ENCODE peak calls at places on chromosomes 2 and 18, in seven cellular contexts. One of them, this sample, is unnamed.

GRCh38 chr18:44960580-44960979 is 279.9 kb downstream of the SETBP1 start:
- DNase-seq in brain microvascular endothelial cell: no peak
- DNase-seq in caudate nucleus: no peak
- DNase-seq in activated CD4-positive, alpha-beta T cell treated with anti-CD3 and anti-CD28 coated beads, Interleukin-2, amount 50 U/mL, for 24 hours: no peak
- DNase-seq in colonic mucosa: no peak
- DNase-seq in effector memory CD4-positive, alpha-beta T cell: no peak
- DNase-seq in HT-29: no peak
- DNase-seq in this sample: no peak

GRCh38 chr2:216648105-216648504 is 14.9 kb downstream of the IGFBP2 start:
- DNase-seq in brain microvascular endothelial cell: no peak
- DNase-seq in caudate nucleus: no peak
- DNase-seq in activated CD4-positive, alpha-beta T cell treated with anti-CD3 and anti-CD28 coated beads, Interleukin-2, amount 50 U/mL, for 24 hours: no peak
- DNase-seq in colonic mucosa: no peak
- DNase-seq in effector memory CD4-positive, alpha-beta T cell: no peak
- DNase-seq in HT-29: no peak
- DNase-seq in this sample: no peak

GRCh38 chr2:62774555-62775366 is 69.2 kb downstream of the EHBP1 start:
- DNase-seq in brain microvascular endothelial cell: peak; percentile 67
- DNase-seq in caudate nucleus: no peak
- DNase-seq in activated CD4-positive, alpha-beta T cell treated with anti-CD3 and anti-CD28 coated beads, Interleukin-2, amount 50 U/mL, for 24 hours: peak; percentile 12
- DNase-seq in colonic mucosa: peak; percentile 22
- DNase-seq in effector memory CD4-positive, alpha-beta T cell: no peak
- DNase-seq in HT-29: peak; percentile 78
- DNase-seq in this sample: no peak

GRCh38 chr2:46082531-46083485 is 214.4 kb upstream of the EPAS1 start:
- DNase-seq in brain microvascular endothelial cell: peak; percentile 89
- DNase-seq in caudate nucleus: no peak
- DNase-seq in activated CD4-positive, alpha-beta T cell treated with anti-CD3 and anti-CD28 coated beads, Interleukin-2, amount 50 U/mL, for 24 hours: no peak
- DNase-seq in colonic mucosa: no peak
- DNase-seq in effector memory CD4-positive, alpha-beta T cell: no peak
- DNase-seq in HT-29: no peak
- DNase-seq in this sample: no peak

GRCh38 chr2:75896779-75897366 is 186.2 kb upstream of the GCFC2 start:
- DNase-seq in brain microvascular endothelial cell: no peak
- DNase-seq in caudate nucleus: no peak
- DNase-seq in activated CD4-positive, alpha-beta T cell treated with anti-CD3 and anti-CD28 coated beads, Interleukin-2, amount 50 U/mL, for 24 hours: no peak
- DNase-seq in colonic mucosa: peak; percentile 21
- DNase-seq in effector memory CD4-positive, alpha-beta T cell: no peak
- DNase-seq in HT-29: peak; percentile 69
- DNase-seq in this sample: peak; percentile 23

GRCh38 chr2:10256031-10256524 is 46.6 kb upstream of the HPCAL1 start:
- DNase-seq in brain microvascular endothelial cell: no peak
- DNase-seq in caudate nucleus: no peak
- DNase-seq in activated CD4-positive, alpha-beta T cell treated with anti-CD3 and anti-CD28 coated beads, Interleukin-2, amount 50 U/mL, for 24 hours: no peak
- DNase-seq in colonic mucosa: no peak
- DNase-seq in effector memory CD4-positive, alpha-beta T cell: no peak
- DNase-seq in HT-29: no peak
- DNase-seq in this sample: no peak

GRCh38 chr18:10008006-10008647 is 94.3 kb downstream of the VAPA start:
- DNase-seq in brain microvascular endothelial cell: no peak
- DNase-seq in caudate nucleus: no peak
- DNase-seq in activated CD4-positive, alpha-beta T cell treated with anti-CD3 and anti-CD28 coated beads, Interleukin-2, amount 50 U/mL, for 24 hours: no peak
- DNase-seq in colonic mucosa: no peak
- DNase-seq in effector memory CD4-positive, alpha-beta T cell: no peak
- DNase-seq in HT-29: no peak
- DNase-seq in this sample: no peak

GRCh38 chr18:74963820-74964446 is 245.0 kb downstream of the PTGR3 start:
- DNase-seq in brain microvascular endothelial cell: peak; percentile 55
- DNase-seq in caudate nucleus: no peak
- DNase-seq in activated CD4-positive, alpha-beta T cell treated with anti-CD3 and anti-CD28 coated beads, Interleukin-2, amount 50 U/mL, for 24 hours: no peak
- DNase-seq in colonic mucosa: peak; percentile 33
- DNase-seq in effector memory CD4-positive, alpha-beta T cell: no peak
- DNase-seq in HT-29: peak; percentile 57
- DNase-seq in this sample: no peak

GRCh38 chr2:4518596-4518995 is 815.2 kb downstream of the DCDC2C start:
- DNase-seq in brain microvascular endothelial cell: no peak
- DNase-seq in caudate nucleus: no peak
- DNase-seq in activated CD4-positive, alpha-beta T cell treated with anti-CD3 and anti-CD28 coated beads, Interleukin-2, amount 50 U/mL, for 24 hours: no peak
- DNase-seq in colonic mucosa: no peak
- DNase-seq in effector memory CD4-positive, alpha-beta T cell: no peak
- DNase-seq in HT-29: no peak
- DNase-seq in this sample: no peak

GRCh38 chr2:124778076-124778475 is 753.0 kb downstream of the CNTNAP5 start:
- DNase-seq in brain microvascular endothelial cell: no peak
- DNase-seq in caudate nucleus: no peak
- DNase-seq in activated CD4-positive, alpha-beta T cell treated with anti-CD3 and anti-CD28 coated beads, Interleukin-2, amount 50 U/mL, for 24 hours: no peak
- DNase-seq in colonic mucosa: no peak
- DNase-seq in effector memory CD4-positive, alpha-beta T cell: no peak
- DNase-seq in HT-29: no peak
- DNase-seq in this sample: no peak

GRCh38 chr2:239819974-239820555 is 205.1 kb downstream of the NDUFA10 start:
- DNase-seq in brain microvascular endothelial cell: peak; percentile 50
- DNase-seq in caudate nucleus: peak; percentile 44
- DNase-seq in activated CD4-positive, alpha-beta T cell treated with anti-CD3 and anti-CD28 coated beads, Interleukin-2, amount 50 U/mL, for 24 hours: no peak
- DNase-seq in colonic mucosa: peak; percentile 15
- DNase-seq in effector memory CD4-positive, alpha-beta T cell: no peak
- DNase-seq in HT-29: no peak
- DNase-seq in this sample: peak; percentile 5

GRCh38 chr2:109377976-109378375 is 235.8 kb downstream of the SEPTIN10 start:
- DNase-seq in brain microvascular endothelial cell: no peak
- DNase-seq in caudate nucleus: no peak
- DNase-seq in activated CD4-positive, alpha-beta T cell treated with anti-CD3 and anti-CD28 coated beads, Interleukin-2, amount 50 U/mL, for 24 hours: no peak
- DNase-seq in colonic mucosa: peak; percentile 14
- DNase-seq in effector memory CD4-positive, alpha-beta T cell: no peak
- DNase-seq in HT-29: no peak
- DNase-seq in this sample: no peak

GRCh38 chr2:45256867-45257641 is 247.8 kb upstream of the SIX2 start:
- DNase-seq in brain microvascular endothelial cell: no peak
- DNase-seq in caudate nucleus: no peak
- DNase-seq in activated CD4-positive, alpha-beta T cell treated with anti-CD3 and anti-CD28 coated beads, Interleukin-2, amount 50 U/mL, for 24 hours: no peak
- DNase-seq in colonic mucosa: no peak
- DNase-seq in effector memory CD4-positive, alpha-beta T cell: no peak
- DNase-seq in HT-29: no peak
- DNase-seq in this sample: no peak

GRCh38 chr2:198084136-198084535 is 279.7 kb downstream of the PLCL1 start:
- DNase-seq in brain microvascular endothelial cell: no peak
- DNase-seq in caudate nucleus: no peak
- DNase-seq in activated CD4-positive, alpha-beta T cell treated with anti-CD3 and anti-CD28 coated beads, Interleukin-2, amount 50 U/mL, for 24 hours: no peak
- DNase-seq in colonic mucosa: no peak
- DNase-seq in effector memory CD4-positive, alpha-beta T cell: no peak
- DNase-seq in HT-29: no peak
- DNase-seq in this sample: no peak

GRCh38 chr18:59606193-59607175 is 90.7 kb downstream of the CCBE1 start:
- DNase-seq in brain microvascular endothelial cell: peak; percentile 60
- DNase-seq in caudate nucleus: no peak
- DNase-seq in activated CD4-positive, alpha-beta T cell treated with anti-CD3 and anti-CD28 coated beads, Interleukin-2, amount 50 U/mL, for 24 hours: no peak
- DNase-seq in colonic mucosa: no peak
- DNase-seq in effector memory CD4-positive, alpha-beta T cell: no peak
- DNase-seq in HT-29: no peak
- DNase-seq in this sample: no peak